ENCODE peak calls at places on chromosome 7, in seven cellular contexts. R is Panc1, J is upper lobe of right lung, M is sigmoid colon, W is OCI-LY7, H is fibroblast of lung, E is heart left ventricle. I is an unnamed sample.

GRCh38 chr7:104926189-104926904 is 87.7 kb upstream of the KMT2E start:
- DNase-seq in H (no peak), J (no peak), R (no peak), M (no peak), E (no peak), W (no peak), I (no peak)

GRCh38 chr7:70678621-70679251 is 453.2 kb upstream of the GALNT17 start:
- DNase-seq in R (no peak), M (no peak), H (peak), E (no peak), J (no peak), W (no peak), I (peak)

GRCh38 chr7:16918288-16918895 is 36.6 kb upstream of the AGR3 start:
- DNase-seq in M (no peak), H (peak), E (no peak), R (peak), W (peak), J (no peak), I (no peak)

GRCh38 chr7:20153999-20154398 is 63.2 kb downstream of the MACC1 start:
- DNase-seq in E (no peak), J (no peak), H (no peak), M (no peak), W (no peak), R (no peak), I (no peak)

GRCh38 chr7:112800486-112800885 is 10.3 kb upstream of the TMEM168 start:
- DNase-seq in E (no peak), W (no peak), J (no peak), H (no peak), R (no peak), M (no peak), I (no peak)

GRCh38 chr7:106365252-106366005 is 80.6 kb upstream of the NAMPT start:
- DNase-seq in R (no peak), W (no peak), E (no peak), H (no peak), M (no peak), J (peak), I (no peak)

GRCh38 chr7:129144095-129144833 is at the start of gene TSPAN33:
- DNase-seq in R (peak), M (peak), J (peak), W (peak), H (peak), E (peak), I (peak)

GRCh38 chr7:158827411-158828342 is 1.6 kb downstream of the ESYT2 start:
- DNase-seq in W (peak), E (no peak), J (no peak), M (no peak), H (peak), R (no peak), I (peak)

GRCh38 chr7:100723732-100724275 is 3.5 kb downstream of the EPO start:
- DNase-seq in E (no peak), J (no peak), M (no peak), R (no peak), H (no peak), W (no peak), I (no peak)

GRCh38 chr7:98178762-98179490 is 32.3 kb upstream of the BHLHA15 start:
- DNase-seq in E (no peak), R (no peak), H (no peak), W (no peak), M (no peak), J (no peak), I (no peak)

GRCh38 chr7:42083284-42083683 is 153.7 kb downstream of the GLI3 start:
- DNase-seq in R (no peak), H (no peak), W (no peak), E (no peak), J (no peak), M (no peak), I (no peak)

GRCh38 chr7:22452142-22452763 is 47.7 kb downstream of the STEAP1B start:
- DNase-seq in E (peak), W (peak), H (peak), R (peak), J (peak), M (no peak), I (peak)

GRCh38 chr7:96837583-96837982 is 127.9 kb upstream of the SEM1 start:
- DNase-seq in E (no peak), W (no peak), J (no peak), R (no peak), M (no peak), H (no peak), I (peak)

GRCh38 chr7:112201421-112201820 is 4.8 kb downstream of the DOCK4 start:
- DNase-seq in H (peak), R (no peak), M (no peak), E (no peak), J (no peak), W (no peak), I (no peak)

GRCh38 chr7:28355553-28356319 is 56.6 kb upstream of the CREB5 start:
- DNase-seq in H (peak), W (no peak), E (no peak), J (no peak), M (no peak), R (no peak), I (no peak)

GRCh38 chr7:2522780-2523433 is 3.3 kb downstream of the LFNG start:
- DNase-seq in R (no peak), M (no peak), W (no peak), E (no peak), J (no peak), H (peak), I (no peak)

GRCh38 chr7:106623846-106624245 is 37.1 kb downstream of the CCDC71L start:
- DNase-seq in M (no peak), R (peak), J (no peak), E (no peak), W (no peak), H (peak), I (no peak)

GRCh38 chr7:139058963-139059362 is 23.1 kb upstream of the ZC3HAV1L start:
- DNase-seq in M (no peak), J (no peak), R (no peak), W (no peak), E (no peak), H (peak), I (no peak)

GRCh38 chr7:5702876-5703571 is 78.4 kb downstream of the RNF216 start:
- DNase-seq in R (no peak), M (peak), J (no peak), H (peak), W (no peak), E (peak), I (no peak)
- H3K27ac ChIP-seq in R (no peak), M (peak), J (no peak), H (no peak), W (no peak), E (peak), I (no peak)

DNA sequence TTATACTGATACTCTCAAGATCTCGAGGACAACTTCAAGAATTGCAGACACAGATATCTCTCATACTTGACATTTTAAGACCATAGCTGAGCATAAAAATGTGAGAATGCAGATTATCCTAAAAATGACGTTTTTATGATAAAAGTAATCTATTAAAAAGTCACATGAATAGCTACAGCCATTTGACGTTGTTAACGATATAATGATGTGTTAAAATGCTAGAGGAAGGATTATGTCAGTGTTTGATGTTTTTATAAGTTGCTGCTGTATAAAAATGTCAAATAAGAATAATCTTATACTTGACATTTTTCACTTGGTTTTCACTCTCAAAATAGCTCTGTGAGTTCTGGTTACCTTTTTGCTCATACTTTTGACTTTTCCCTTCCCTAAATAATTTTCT is 67.1 kb upstream of the NPVF start:
- DNase-seq in E (no peak), W (no peak), H (no peak), R (no peak), J (no peak), M (no peak), I (no peak)
- TF ChIP-seq CTCF in E (no peak), W (no peak), H (no peak), R (no peak), J (no peak), M (no peak), I (no peak)

DNA sequence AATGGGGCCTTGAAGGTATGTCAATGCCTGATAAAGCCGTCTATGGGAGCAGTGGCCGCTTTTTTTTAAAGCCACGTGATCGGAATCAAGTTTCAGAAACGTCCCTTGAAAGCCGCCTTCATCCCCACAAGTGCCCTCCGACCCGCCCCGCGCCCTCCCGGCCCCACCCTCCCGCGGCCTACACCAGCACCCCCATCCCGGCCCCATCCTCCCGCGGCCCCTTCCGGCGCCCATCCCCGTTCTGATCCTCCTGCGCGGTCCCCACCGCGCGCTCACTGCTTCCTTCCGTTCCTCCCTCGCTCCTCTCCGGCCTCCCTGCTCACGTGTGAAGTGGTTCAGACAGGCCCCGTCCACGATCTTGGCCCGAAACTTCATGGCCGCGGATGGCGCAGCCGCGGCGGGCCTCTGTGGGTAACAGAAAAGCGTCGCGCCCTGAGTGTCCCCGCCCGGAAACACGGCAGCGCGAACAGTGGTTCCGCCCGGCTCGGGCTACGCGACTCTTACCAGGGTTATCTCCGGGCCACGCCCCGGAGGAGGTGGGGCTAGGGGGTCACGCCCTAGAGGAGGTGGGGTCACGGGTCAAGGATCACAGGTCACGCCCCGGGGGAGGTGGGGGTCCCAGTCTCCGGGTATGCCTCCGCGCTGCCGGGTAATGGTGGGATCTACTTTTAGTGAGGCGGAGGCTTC is at the start of gene HUS1:
- DNase-seq in M (peak), W (peak), J (peak), H (peak), E (peak), R (peak), I (peak)
- H3K27ac ChIP-seq in M (peak), W (peak), J (peak), H (peak), E (peak), R (peak), I (peak)

DNA sequence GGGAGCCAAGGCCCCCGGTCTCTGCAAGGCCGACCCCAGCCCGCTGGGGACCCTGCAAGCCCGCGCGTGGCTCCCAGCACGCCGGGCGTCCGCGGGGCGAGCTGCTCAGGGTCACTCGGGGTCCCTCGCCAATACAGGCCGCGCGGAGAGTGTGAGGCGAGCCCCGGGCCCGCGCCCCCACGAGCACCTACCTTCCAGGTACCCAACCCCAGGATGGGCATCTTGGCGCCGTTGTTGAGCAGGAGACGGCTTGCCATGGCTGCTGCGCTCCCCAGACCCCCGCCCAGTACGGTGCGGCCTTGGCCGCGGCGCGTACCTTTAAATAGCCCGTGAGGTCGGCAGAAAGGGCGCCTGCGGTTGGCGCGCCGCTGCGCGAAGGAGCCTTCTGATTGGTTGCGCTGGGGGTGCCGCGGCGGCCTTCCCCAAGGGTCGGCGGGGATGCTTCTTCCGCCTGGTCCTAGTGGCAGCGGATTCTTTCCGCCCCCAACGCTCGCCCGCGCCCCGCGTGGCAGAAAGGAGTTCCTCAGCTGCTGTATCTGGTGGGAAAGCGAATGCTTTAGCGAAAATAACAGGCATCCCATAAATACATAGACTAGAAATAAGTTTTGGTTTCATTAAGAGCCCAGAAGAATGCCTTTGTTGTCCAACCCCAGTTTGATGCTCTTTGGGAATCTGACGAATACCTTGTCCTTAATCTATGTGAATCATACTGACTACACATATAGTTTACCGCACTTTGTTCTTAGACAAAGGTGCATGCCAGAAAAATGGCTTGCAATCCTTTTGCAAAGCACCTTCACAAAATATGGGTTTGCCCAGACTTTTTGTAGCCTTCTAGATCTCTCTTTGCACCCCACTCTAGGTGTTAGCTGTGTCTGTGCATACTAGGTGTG is at the start of gene AKR1B1:
- DNase-seq in M (peak), W (peak), H (peak), E (peak), R (peak), J (peak), I (peak)
- TF ChIP-seq CTCF in M (peak), W (peak), H (peak), E (peak), R (peak), J (peak), I (peak)

DNA sequence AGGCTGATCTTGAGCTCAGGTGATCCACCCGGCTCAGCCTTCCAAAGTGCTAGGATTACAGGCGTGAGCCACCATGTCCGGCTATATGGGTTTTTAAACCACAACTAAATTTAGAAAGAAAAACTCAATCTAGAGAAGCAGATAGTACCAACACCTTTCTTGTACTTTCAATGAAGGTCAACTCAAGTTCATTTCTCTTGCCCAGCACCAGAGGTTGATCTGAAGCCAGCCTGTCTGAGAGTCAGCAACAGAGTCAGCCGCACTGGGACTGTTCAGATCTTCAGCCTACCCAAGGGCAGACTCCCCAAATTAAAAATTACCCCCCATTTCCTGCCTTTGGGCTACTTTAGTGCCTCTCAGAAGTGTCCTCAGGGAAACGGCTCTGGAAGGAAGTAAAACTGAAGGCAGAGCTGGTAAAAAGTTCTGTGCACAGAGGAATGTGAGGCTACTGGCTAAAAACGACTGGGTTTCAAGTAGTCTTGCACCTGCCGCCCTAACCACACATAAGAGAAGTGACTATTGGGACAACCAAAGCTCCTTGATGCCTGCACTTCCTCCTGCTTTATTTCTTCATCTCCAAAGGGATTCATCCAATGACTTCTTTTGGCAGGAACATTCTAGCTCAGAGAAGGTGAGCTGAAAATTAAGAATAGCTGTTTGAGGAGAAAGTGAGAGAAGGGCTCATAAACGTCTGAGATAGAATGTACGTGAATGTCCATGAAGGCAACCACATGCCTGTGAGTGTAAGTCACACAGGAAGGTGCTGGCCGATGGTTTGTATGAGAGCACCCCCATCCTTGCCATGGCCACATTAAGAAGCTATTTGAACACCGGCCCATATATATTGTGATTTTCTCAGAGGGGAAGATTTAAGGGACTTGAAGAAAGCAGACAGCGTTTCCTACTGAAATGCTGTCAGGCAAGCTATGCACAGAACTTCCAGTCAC is 142.4 kb upstream of the PRR15 start:
- DNase-seq in J (no peak), E (no peak), M (no peak), W (no peak), H (no peak), R (no peak), I (no peak)
- H3K27ac ChIP-seq in J (no peak), E (no peak), M (no peak), W (no peak), H (no peak), R (no peak), I (no peak)

DNA sequence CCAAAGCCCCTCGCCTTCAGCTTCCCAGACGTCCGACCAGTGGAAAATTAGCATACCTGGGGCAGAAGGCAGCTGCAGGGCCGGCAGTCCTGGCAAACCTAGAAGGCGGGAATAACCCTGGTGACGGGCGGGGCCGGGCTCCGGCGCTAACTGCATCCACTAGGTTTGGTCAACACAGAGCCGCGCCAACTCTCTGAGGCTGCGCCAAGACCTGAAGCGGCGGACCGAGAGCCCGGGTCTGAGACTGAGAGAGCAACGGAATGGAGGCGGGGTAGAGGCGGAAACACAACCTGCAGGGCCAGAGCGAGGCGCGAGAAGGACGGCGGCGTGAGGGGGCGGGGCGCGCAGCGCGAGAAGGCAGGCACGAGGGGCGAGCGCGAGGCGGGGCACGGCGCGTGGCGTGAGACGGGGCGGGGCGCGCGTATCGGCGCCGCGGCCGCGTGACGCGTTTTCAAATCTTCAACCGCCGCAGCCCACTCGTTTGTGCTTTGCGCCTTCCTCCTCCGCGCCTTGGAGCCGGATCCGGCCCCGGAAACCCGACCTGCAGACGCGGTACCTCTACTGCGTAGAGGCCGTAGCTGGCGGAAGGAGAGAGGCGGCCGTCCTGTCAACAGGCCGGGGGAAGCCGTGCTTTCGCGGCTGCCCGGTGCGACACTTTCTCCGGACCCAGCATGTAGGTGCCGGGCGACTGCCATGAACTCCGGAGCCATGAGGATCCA is at the start of the genes DBF4 and SLC25A40:
- DNase-seq in J (peak), E (peak), R (peak), M (peak), H (peak), W (peak), I (peak)
- TF ChIP-seq CTCF in J (no peak), E (no peak), R (no peak), M (no peak), H (no peak), W (no peak), I (no peak)

GRCh38 chr7:92360387-92360786 is 86.9 kb upstream of the GATAD1 start:
- DNase-seq in E (no peak), W (no peak), H (peak), M (no peak), R (no peak), J (no peak), I (no peak)
- H3K27ac ChIP-seq in E (no peak), W (no peak), H (no peak), M (no peak), R (no peak), J (no peak), I (no peak)

DNA sequence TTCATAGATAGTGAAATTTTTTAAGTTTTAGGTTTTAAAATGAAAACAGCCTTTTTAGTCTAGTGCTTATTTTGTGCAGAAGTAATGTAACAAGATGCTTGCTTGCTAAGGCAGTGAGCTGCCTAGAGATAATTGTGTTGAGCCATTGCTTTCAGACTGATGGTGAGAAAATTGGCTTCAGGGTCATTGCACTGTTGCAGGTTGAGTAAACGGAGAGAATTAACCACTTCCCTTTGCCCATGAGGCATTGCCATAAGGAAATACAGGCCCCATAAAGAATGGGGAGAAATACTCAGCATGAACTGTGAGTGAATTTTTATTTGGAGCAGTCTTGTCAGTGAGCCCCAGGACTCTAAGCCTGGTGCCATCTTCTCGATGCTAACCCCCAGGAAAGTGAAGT is 140.5 kb downstream of the LRRC4 start:
- DNase-seq in J (no peak), R (no peak), E (no peak), M (no peak), W (no peak), H (no peak), I (no peak)
- TF ChIP-seq CTCF in J (no peak), R (no peak), E (no peak), M (no peak), W (no peak), H (no peak), I (no peak)

I was measured in DND-41.